ENCODE peak calls at places on chromosomes 6 and 20, in seven cellular contexts. One of them, this sample, is unnamed. For H3K9me3, the result is how much of the 10 kb centered on the place peaks cover.

GRCh38 chr6:43147289-43147688 is 23.8 kb upstream of the SRF start:
- DNase-seq in OCI-LY7: no peak
- DNase-seq in left ventricle myocardium inferior: no peak
- DNase-seq in cardiac muscle cell: no peak
- DNase-seq in H1: no peak
- DNase-seq in CD8-positive, alpha-beta T cell: no peak
- DNase-seq in heart right ventricle: no peak
- DNase-seq in this sample: no peak

GRCh38 chr6:47230579-47230978 is 79.1 kb downstream of the TNFRSF21 start:
- DNase-seq in OCI-LY7: no peak
- DNase-seq in left ventricle myocardium inferior: no peak
- DNase-seq in cardiac muscle cell: no peak
- DNase-seq in H1: no peak
- DNase-seq in CD8-positive, alpha-beta T cell: no peak
- DNase-seq in heart right ventricle: no peak
- DNase-seq in this sample: no peak

GRCh38 chr20:37397954-37398749 is 52.2 kb downstream of the SRC start:
- DNase-seq in OCI-LY7: no peak
- DNase-seq in left ventricle myocardium inferior: no peak
- DNase-seq in cardiac muscle cell: no peak
- DNase-seq in H1: no peak
- DNase-seq in CD8-positive, alpha-beta T cell: no peak
- DNase-seq in heart right ventricle: no peak
- DNase-seq in this sample: no peak

GRCh38 chr6:116764557-116764960 is 960 bp downstream of the FAM162B start:
- DNase-seq in OCI-LY7: no peak
- DNase-seq in left ventricle myocardium inferior: no peak
- DNase-seq in cardiac muscle cell: peak
- DNase-seq in H1: no peak
- DNase-seq in CD8-positive, alpha-beta T cell: no peak
- DNase-seq in heart right ventricle: no peak
- DNase-seq in this sample: no peak

GRCh38 chr20:675453-676314 is at the start of gene SCRT2:
- DNase-seq in OCI-LY7: no peak
- DNase-seq in left ventricle myocardium inferior: peak
- DNase-seq in cardiac muscle cell: peak
- DNase-seq in H1: no peak
- DNase-seq in CD8-positive, alpha-beta T cell: peak
- DNase-seq in heart right ventricle: peak
- DNase-seq in this sample: peak

GRCh38 chr6:79334674-79335073 is 100.2 kb upstream of the HMGN3 start:
- DNase-seq in OCI-LY7: no peak
- DNase-seq in left ventricle myocardium inferior: no peak
- DNase-seq in cardiac muscle cell: no peak
- DNase-seq in H1: no peak
- DNase-seq in CD8-positive, alpha-beta T cell: no peak
- DNase-seq in heart right ventricle: no peak
- DNase-seq in this sample: no peak

GRCh38 chr6:98539669-98540207 is 294.6 kb upstream of the POU3F2 start:
- DNase-seq in OCI-LY7: peak
- DNase-seq in left ventricle myocardium inferior: no peak
- DNase-seq in cardiac muscle cell: no peak
- DNase-seq in H1: no peak
- DNase-seq in CD8-positive, alpha-beta T cell: no peak
- DNase-seq in heart right ventricle: no peak
- DNase-seq in this sample: no peak

GRCh38 chr6:84282566-84282965 is 55.1 kb upstream of the CEP162 start:
- DNase-seq in OCI-LY7: no peak
- DNase-seq in left ventricle myocardium inferior: no peak
- DNase-seq in cardiac muscle cell: no peak
- DNase-seq in H1: no peak
- DNase-seq in CD8-positive, alpha-beta T cell: no peak
- DNase-seq in heart right ventricle: no peak
- DNase-seq in this sample: peak

GRCh38 chr6:14549319-14549770 is 431.8 kb downstream of the CD83 start:
- DNase-seq in OCI-LY7: peak
- DNase-seq in left ventricle myocardium inferior: no peak
- DNase-seq in cardiac muscle cell: no peak
- DNase-seq in H1: no peak
- DNase-seq in CD8-positive, alpha-beta T cell: no peak
- DNase-seq in heart right ventricle: no peak
- DNase-seq in this sample: no peak

GRCh38 chr6:166942393-166943168 is 13.8 kb downstream of the RNASET2 start:
- DNase-seq in OCI-LY7: no peak
- DNase-seq in left ventricle myocardium inferior: no peak
- DNase-seq in cardiac muscle cell: no peak
- DNase-seq in H1: no peak
- DNase-seq in CD8-positive, alpha-beta T cell: no peak
- DNase-seq in heart right ventricle: no peak
- DNase-seq in this sample: no peak

GRCh38 chr6:5532941-5533340 is 271.6 kb downstream of the FARS2 start:
- DNase-seq in OCI-LY7: no peak
- DNase-seq in left ventricle myocardium inferior: no peak
- DNase-seq in cardiac muscle cell: no peak
- DNase-seq in H1: no peak
- DNase-seq in CD8-positive, alpha-beta T cell: no peak
- DNase-seq in heart right ventricle: no peak
- DNase-seq in this sample: no peak

GRCh38 chr20:25750765-25751696 is 54.4 kb upstream of the ZNF337 start:
- DNase-seq in OCI-LY7: peak
- DNase-seq in left ventricle myocardium inferior: peak
- DNase-seq in cardiac muscle cell: peak
- DNase-seq in H1: no peak
- DNase-seq in CD8-positive, alpha-beta T cell: peak
- DNase-seq in heart right ventricle: peak
- DNase-seq in this sample: no peak

GRCh38 chr20:34951252-34951651 is 4.4 kb downstream of the GSS start:
- DNase-seq in OCI-LY7: peak
- DNase-seq in left ventricle myocardium inferior: no peak
- DNase-seq in cardiac muscle cell: no peak
- DNase-seq in H1: no peak
- DNase-seq in CD8-positive, alpha-beta T cell: no peak
- DNase-seq in heart right ventricle: no peak
- DNase-seq in this sample: no peak

GRCh38 chr6:85706272-85706671 is 63.6 kb upstream of the SYNCRIP start:
- DNase-seq in OCI-LY7: no peak
- DNase-seq in left ventricle myocardium inferior: no peak
- DNase-seq in cardiac muscle cell: no peak
- DNase-seq in H1: no peak
- DNase-seq in CD8-positive, alpha-beta T cell: no peak
- DNase-seq in heart right ventricle: no peak
- DNase-seq in this sample: no peak

GRCh38 chr6:38212579-38212978 is 393.1 kb downstream of the ZFAND3 start:
- DNase-seq in OCI-LY7: no peak
- DNase-seq in left ventricle myocardium inferior: no peak
- DNase-seq in cardiac muscle cell: peak
- DNase-seq in H1: peak
- DNase-seq in CD8-positive, alpha-beta T cell: no peak
- DNase-seq in heart right ventricle: peak
- DNase-seq in this sample: no peak

GRCh38 chr6:167731216-167731615 is 95.5 kb upstream of the AFDN start:
- DNase-seq in OCI-LY7: no peak
- DNase-seq in left ventricle myocardium inferior: no peak
- DNase-seq in cardiac muscle cell: no peak
- DNase-seq in H1: no peak
- DNase-seq in CD8-positive, alpha-beta T cell: no peak
- DNase-seq in heart right ventricle: no peak
- DNase-seq in this sample: no peak

GRCh38 chr6:38316099-38316868 is 323.4 kb downstream of the BTBD9 start:
- DNase-seq in OCI-LY7: no peak
- DNase-seq in left ventricle myocardium inferior: no peak
- DNase-seq in cardiac muscle cell: no peak
- DNase-seq in H1: no peak
- DNase-seq in CD8-positive, alpha-beta T cell: no peak
- DNase-seq in heart right ventricle: no peak
- DNase-seq in this sample: no peak

GRCh38 chr6:53115741-53116140 is 32.9 kb downstream of the GCM1 start:
- DNase-seq in OCI-LY7: no peak
- DNase-seq in left ventricle myocardium inferior: no peak
- DNase-seq in cardiac muscle cell: no peak
- DNase-seq in H1: no peak
- DNase-seq in CD8-positive, alpha-beta T cell: no peak
- DNase-seq in heart right ventricle: no peak
- DNase-seq in this sample: peak

GRCh38 chr20:49275634-49276033 is 2.2 kb downstream of the ZNFX1 start:
- DNase-seq in OCI-LY7: no peak
- DNase-seq in left ventricle myocardium inferior: no peak
- DNase-seq in cardiac muscle cell: no peak
- DNase-seq in H1: no peak
- DNase-seq in CD8-positive, alpha-beta T cell: no peak
- DNase-seq in heart right ventricle: no peak
- DNase-seq in this sample: no peak

GRCh38 chr20:63172726-63173125 is 43.2 kb downstream of the YTHDF1 start:
- DNase-seq in OCI-LY7: peak
- DNase-seq in left ventricle myocardium inferior: no peak
- DNase-seq in cardiac muscle cell: no peak
- DNase-seq in H1: no peak
- DNase-seq in CD8-positive, alpha-beta T cell: no peak
- DNase-seq in heart right ventricle: no peak
- DNase-seq in this sample: no peak

GRCh38 chr6:30781697-30782424 is 37.5 kb upstream of the IER3 start:
- DNase-seq in OCI-LY7: no peak
- DNase-seq in left ventricle myocardium inferior: peak
- DNase-seq in cardiac muscle cell: peak
- DNase-seq in H1: no peak
- DNase-seq in CD8-positive, alpha-beta T cell: no peak
- DNase-seq in heart right ventricle: peak
- DNase-seq in this sample: peak

GRCh38 chr6:163790296-163790840 is 375.9 kb downstream of the QKI start:
- DNase-seq in OCI-LY7: no peak
- DNase-seq in left ventricle myocardium inferior: no peak
- DNase-seq in cardiac muscle cell: no peak
- DNase-seq in H1: no peak
- DNase-seq in CD8-positive, alpha-beta T cell: no peak
- DNase-seq in heart right ventricle: no peak
- DNase-seq in this sample: no peak

DNA sequence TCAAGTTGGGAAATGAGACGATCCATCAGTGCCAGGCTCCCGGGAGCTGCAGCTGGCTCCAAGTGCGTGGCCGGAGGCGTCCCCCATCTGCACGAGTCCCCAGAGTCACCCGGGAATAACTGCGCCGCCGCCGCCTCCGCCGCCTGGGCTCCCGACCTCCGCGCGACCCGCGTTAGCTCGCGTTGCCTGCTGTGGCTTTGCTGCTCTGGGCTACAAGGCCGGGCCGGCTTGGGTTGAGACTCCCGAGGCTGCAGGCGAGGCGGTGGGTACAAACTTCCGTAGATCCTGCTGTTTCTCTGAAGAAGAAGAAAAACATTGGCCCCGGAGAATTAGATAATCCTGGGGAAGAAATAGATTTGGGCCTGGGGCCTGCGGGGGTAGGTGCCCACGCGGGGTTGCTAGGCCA is 7.4 kb upstream of the LAMP5 start:
- DNase-seq in OCI-LY7: no peak
- DNase-seq in left ventricle myocardium inferior: no peak
- DNase-seq in cardiac muscle cell: no peak
- DNase-seq in H1: no peak
- DNase-seq in CD8-positive, alpha-beta T cell: no peak
- DNase-seq in heart right ventricle: no peak
- DNase-seq in this sample: no peak
- H3K4me3 ChIP-seq in OCI-LY7: no peak
- H3K4me3 ChIP-seq in left ventricle myocardium inferior: peak
- H3K4me3 ChIP-seq in cardiac muscle cell: no peak
- H3K4me3 ChIP-seq in H1: no peak
- H3K4me3 ChIP-seq in CD8-positive, alpha-beta T cell: no peak
- H3K4me3 ChIP-seq in heart right ventricle: no peak
- H3K4me3 ChIP-seq in this sample: no peak

DNA sequence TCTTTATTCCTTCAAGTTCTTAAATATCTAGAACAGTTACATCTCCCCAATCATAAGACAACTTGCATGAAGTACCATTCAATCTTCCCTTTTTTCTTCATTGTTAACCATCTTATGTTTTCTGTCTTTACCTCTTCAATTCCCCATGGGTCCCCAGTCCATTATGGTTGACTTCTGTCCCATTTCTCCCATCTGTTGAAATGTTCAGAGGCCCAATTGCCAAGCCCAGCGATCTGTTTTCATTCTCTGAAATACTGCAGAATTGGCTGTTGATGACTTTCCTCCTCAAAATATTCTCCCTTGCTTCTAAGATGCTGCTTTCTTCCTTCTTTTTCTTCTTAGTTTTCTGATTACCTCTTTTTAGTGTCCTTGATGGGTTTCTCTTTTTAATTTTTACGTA is 26.0 kb downstream of the DSTN start:
- DNase-seq in OCI-LY7: no peak
- DNase-seq in left ventricle myocardium inferior: no peak
- DNase-seq in cardiac muscle cell: no peak
- DNase-seq in H1: no peak
- DNase-seq in CD8-positive, alpha-beta T cell: no peak
- DNase-seq in heart right ventricle: no peak
- DNase-seq in this sample: no peak
- H3K27ac ChIP-seq in OCI-LY7: no peak
- H3K27ac ChIP-seq in left ventricle myocardium inferior: peak
- H3K27ac ChIP-seq in cardiac muscle cell: no peak
- H3K27ac ChIP-seq in H1: no peak
- H3K27ac ChIP-seq in CD8-positive, alpha-beta T cell: no peak
- H3K27ac ChIP-seq in heart right ventricle: no peak
- H3K27ac ChIP-seq in this sample: no peak

GRCh38 chr20:56257604-56258003 is 9.1 kb downstream of the MC3R start:
- DNase-seq in OCI-LY7: no peak
- DNase-seq in left ventricle myocardium inferior: no peak
- DNase-seq in cardiac muscle cell: no peak
- DNase-seq in H1: no peak
- DNase-seq in CD8-positive, alpha-beta T cell: no peak
- DNase-seq in heart right ventricle: no peak
- DNase-seq in this sample: no peak
- H3K9me3 ChIP-seq in OCI-LY7: under half
- H3K9me3 ChIP-seq in left ventricle myocardium inferior: under half
- H3K9me3 ChIP-seq in cardiac muscle cell: under half
- H3K9me3 ChIP-seq in H1: half or more
- H3K9me3 ChIP-seq in CD8-positive, alpha-beta T cell: under half
- H3K9me3 ChIP-seq in heart right ventricle: under half
- H3K9me3 ChIP-seq in this sample: under half

GRCh38 chr6:151044465-151045441 is 179.3 kb downstream of the MTHFD1L start:
- DNase-seq in OCI-LY7: no peak
- DNase-seq in left ventricle myocardium inferior: peak
- DNase-seq in cardiac muscle cell: no peak
- DNase-seq in H1: no peak
- DNase-seq in CD8-positive, alpha-beta T cell: no peak
- DNase-seq in heart right ventricle: peak
- DNase-seq in this sample: peak
- H3K4me3 ChIP-seq in OCI-LY7: no peak
- H3K4me3 ChIP-seq in left ventricle myocardium inferior: peak
- H3K4me3 ChIP-seq in cardiac muscle cell: no peak
- H3K4me3 ChIP-seq in H1: no peak
- H3K4me3 ChIP-seq in CD8-positive, alpha-beta T cell: no peak
- H3K4me3 ChIP-seq in heart right ventricle: no peak
- H3K4me3 ChIP-seq in this sample: no peak

This sample was measured in SJSA1.